ENCODE peak calls at places on chromosomes 16 and 17, in seven cellular contexts. S is left ventricle myocardium superior, Q is lower lobe of right lung, T is PC-3, W is Right ventricle myocardium inferior, Y is mucosa of descending colon, X is left colon. Z is an unnamed sample.

GRCh38 chr16:89600427-89600826 is 13.0 kb upstream of the DPEP1 start:
- ATAC-seq in S (no peak), T (no peak), Q (no peak), Y (peak; percentile 9), W (no peak), X (peak; percentile 11), Z (peak; percentile 35)

GRCh38 chr16:87850009-87851006 is 19.0 kb downstream of the SLC7A5 start:
- ATAC-seq in W (no peak), Q (peak; percentile 59), X (peak; percentile 44), Y (peak; percentile 50), T (no peak), S (peak; percentile 13), Z (peak; percentile 41)

GRCh38 chr16:76634847-76635697 is 357.9 kb downstream of the CNTNAP4 start:
- ATAC-seq in X (no peak), Q (peak; percentile 32), T (no peak), Y (no peak), S (no peak), W (no peak), Z (no peak)

GRCh38 chr17:48213797-48214196 is 106.2 kb downstream of the SNX11 start:
- ATAC-seq in S (no peak), T (no peak), W (no peak), X (no peak), Y (no peak), Q (no peak), Z (no peak)

GRCh38 chr17:76272541-76273434 is 7.6 kb downstream of the UBALD2 start:
- ATAC-seq in Q (peak; percentile 2), X (no peak), W (no peak), T (no peak), S (peak; percentile 4), Y (peak; percentile 32), Z (peak; percentile 17)

GRCh38 chr17:6067060-6067459 is 3.1 kb upstream of the WSCD1 start:
- ATAC-seq in T (no peak), X (no peak), Y (no peak), W (no peak), Q (no peak), S (no peak), Z (no peak)

GRCh38 chr16:30472328-30472942 is at the start of gene ITGAL:
- ATAC-seq in Q (peak; percentile 88), W (peak; percentile 62), Y (peak; percentile 91), T (no peak), S (peak; percentile 70), X (peak; percentile 80), Z (peak; percentile 55)

GRCh38 chr16:54856871-54857270 is 73.8 kb upstream of the IRX5 start:
- ATAC-seq in Q (no peak), S (no peak), T (no peak), X (no peak), W (no peak), Y (no peak), Z (no peak)

GRCh38 chr16:30697264-30698138 is 1.5 kb upstream of the SRCAP start:
- ATAC-seq in Y (peak; percentile 92), X (peak; percentile 86), W (peak; percentile 95), Q (peak; percentile 97), T (peak; percentile 87), S (peak; percentile 94), Z (peak; percentile 94)

GRCh38 chr17:511001-511690 is 158.5 kb upstream of the RPH3AL start:
- ATAC-seq in Y (peak; percentile 35), W (peak; percentile 67), X (no peak), S (peak; percentile 71), T (no peak), Q (no peak), Z (no peak)

GRCh38 chr17:1608676-1609075 is 20.0 kb downstream of the SLC43A2 start:
- ATAC-seq in S (no peak), Q (no peak), W (no peak), T (peak; percentile 64), Y (no peak), X (no peak), Z (peak; percentile 54)

GRCh38 chr17:75641343-75641742 is 8.1 kb downstream of the SMIM5 start:
- ATAC-seq in Q (no peak), X (no peak), W (peak; percentile 78), T (no peak), S (peak; percentile 70), Y (no peak), Z (no peak)

GRCh38 chr16:72786606-72787005 is 261.3 kb downstream of the ZFHX3 start:
- ATAC-seq in X (no peak), T (no peak), Q (no peak), S (no peak), Y (no peak), W (no peak), Z (no peak)

Z was measured in esophagus mucosa.